ENCODE peak calls at places on chromosomes 7 and 10, in seven cellular contexts. X is CD8-positive, alpha-beta memory T cell; Y is MM.1S; N is effector memory CD4-positive, alpha-beta T cell; C is IMR-90; H is neuronal stem cell; Z is lung. R is an unnamed sample.

GRCh38 chr7:50828801-50829200 is 46.1 kb upstream of the GRB10 start:
- DNase-seq in Z (no peak), X (no peak), C (no peak), H (no peak), Y (no peak), N (no peak), R (no peak)

GRCh38 chr10:36677170-36677768 is 448.1 kb upstream of the ANKRD30A start:
- DNase-seq in X (no peak), H (no peak), Z (no peak), Y (no peak), N (no peak), C (peak), R (peak)

GRCh38 chr7:132964886-132965285 is 117.0 kb downstream of the CHCHD3 start:
- DNase-seq in Y (no peak), Z (no peak), H (no peak), N (no peak), X (no peak), C (no peak), R (no peak)

GRCh38 chr7:67760971-67761370 is 764.3 kb downstream of the TYW1 start:
- DNase-seq in X (no peak), Y (no peak), Z (no peak), C (no peak), H (no peak), N (no peak), R (no peak)

GRCh38 chr10:28089467-28089866 is 90.6 kb upstream of the ODAD2 start:
- DNase-seq in Y (no peak), X (no peak), N (no peak), C (peak), H (no peak), Z (no peak), R (peak)

GRCh38 chr7:151139791-151140190 is 27.7 kb downstream of the GBX1 start:
- DNase-seq in Y (no peak), Z (no peak), C (no peak), N (no peak), H (no peak), X (no peak), R (no peak)

GRCh38 chr7:130986271-130986690 is 252.3 kb upstream of the KLF14 start:
- DNase-seq in Z (no peak), X (peak), Y (no peak), C (no peak), N (no peak), H (no peak), R (peak)

GRCh38 chr7:156691764-156692163 is 51.2 kb downstream of the RNF32 start:
- DNase-seq in Z (no peak), N (no peak), C (no peak), H (no peak), Y (no peak), X (no peak), R (no peak)

GRCh38 chr7:125136755-125137547 is 207.3 kb upstream of the POT1 start:
- DNase-seq in Z (no peak), H (no peak), N (no peak), X (no peak), C (peak), Y (peak), R (peak)

GRCh38 chr10:127415901-127416630 is 133.0 kb upstream of the NPS start:
- DNase-seq in X (no peak), N (no peak), H (peak), Z (no peak), Y (no peak), C (no peak), R (no peak)

GRCh38 chr10:14954001-14954770 is at the start of gene DCLRE1C:
- DNase-seq in C (peak), H (peak), Y (peak), Z (peak), X (peak), N (peak), R (peak)

GRCh38 chr10:101062231-101063161 is 707 bp downstream of the KAZALD1 start:
- DNase-seq in N (peak), C (peak), Z (peak), X (peak), H (peak), Y (peak), R (peak)

GRCh38 chr10:36181421-36181820 is 539.3 kb upstream of the FZD8 start:
- DNase-seq in C (peak), H (no peak), Z (no peak), Y (no peak), N (no peak), X (no peak), R (peak)

GRCh38 chr10:119575506-119575905 is 21.3 kb downstream of the TIAL1 start:
- DNase-seq in N (peak), Z (no peak), H (no peak), Y (no peak), X (peak), C (peak), R (peak)

GRCh38 chr10:17923728-17924127 is 28.0 kb upstream of the SLC39A12 start:
- DNase-seq in X (no peak), Z (peak), N (no peak), C (peak), Y (no peak), H (no peak), R (peak)

GRCh38 chr10:34739915-34740314 is 75.2 kb downstream of the PARD3 start:
- DNase-seq in H (peak), Z (peak), C (peak), N (no peak), X (no peak), Y (peak), R (peak)

GRCh38 chr7:92276486-92276885 is 30.7 kb downstream of the ANKIB1 start:
- DNase-seq in C (no peak), Y (peak), N (no peak), Z (no peak), H (no peak), X (no peak), R (no peak)

GRCh38 chr7:21338728-21339164 is 89.1 kb upstream of the SP4 start:
- DNase-seq in H (no peak), C (no peak), X (no peak), N (no peak), Y (no peak), Z (no peak), R (no peak)

GRCh38 chr7:131560061-131560460 is 3.6 kb upstream of the PODXL start:
- DNase-seq in X (no peak), N (no peak), H (no peak), Y (no peak), C (no peak), Z (no peak), R (no peak)

GRCh38 chr10:3554121-3554522 is 230.9 kb downstream of the KLF6 start:
- DNase-seq in N (no peak), Y (no peak), H (no peak), Z (no peak), C (no peak), X (no peak), R (no peak)

GRCh38 chr10:5199398-5199797 is 2.8 kb downstream of the AKR1C4 start:
- DNase-seq in Z (no peak), H (no peak), X (no peak), N (no peak), C (no peak), Y (no peak), R (no peak)

GRCh38 chr7:101017099-101017777 is 2.6 kb upstream of the MUC17 start:
- DNase-seq in H (peak), N (peak), Z (peak), X (peak), Y (no peak), C (peak), R (peak)

GRCh38 chr10:33139191-33139646 is 181.2 kb upstream of the ITGB1 start:
- DNase-seq in N (peak), Z (no peak), X (peak), C (no peak), H (no peak), Y (no peak), R (no peak)

GRCh38 chr10:34813626-34814227 is 1.4 kb downstream of the PARD3 start:
- DNase-seq in C (peak), Y (no peak), X (no peak), H (peak), N (no peak), Z (no peak), R (peak)

GRCh38 chr7:5677538-5678294 is 103.7 kb downstream of the RNF216 start:
- DNase-seq in H (peak), Z (peak), Y (peak), X (peak), C (peak), N (peak), R (peak)

GRCh38 chr10:13056461-13057077 is 43.4 kb upstream of the OPTN start:
- DNase-seq in N (no peak), X (no peak), H (no peak), Z (no peak), Y (no peak), C (peak), R (peak)

GRCh38 chr7:149690688-149691446 is 82.5 kb downstream of the ZNF467 start:
- DNase-seq in Z (no peak), X (no peak), H (no peak), Y (no peak), N (no peak), C (peak), R (peak)

GRCh38 chr7:141652691-141653090 is 49.3 kb downstream of the DENND11 start:
- DNase-seq in X (no peak), N (no peak), Z (no peak), H (no peak), C (no peak), Y (no peak), R (no peak)

GRCh38 chr10:95394161-95394880 is 103.5 kb upstream of the PDLIM1 start:
- DNase-seq in X (no peak), H (no peak), Y (no peak), C (no peak), Z (no peak), N (no peak), R (peak)

GRCh38 chr10:2852574-2853323 is 214.6 kb upstream of the PFKP start:
- DNase-seq in X (no peak), Y (no peak), C (no peak), N (no peak), H (no peak), Z (no peak), R (no peak)

GRCh38 chr10:93600446-93600860 is 582 bp downstream of the RBP4 start:
- DNase-seq in H (no peak), Z (no peak), X (no peak), N (no peak), C (no peak), Y (no peak), R (no peak)

GRCh38 chr10:21280037-21280436 is 245.4 kb downstream of the SKIDA1 start:
- DNase-seq in X (no peak), C (no peak), H (no peak), Z (no peak), N (no peak), Y (no peak), R (no peak)

GRCh38 chr7:140367528-140367927 is 30.8 kb downstream of the SLC37A3 start:
- DNase-seq in N (no peak), X (no peak), Z (no peak), Y (no peak), H (no peak), C (no peak), R (no peak)

GRCh38 chr7:105346593-105347322 is 42.0 kb downstream of the SRPK2 start:
- DNase-seq in N (no peak), H (no peak), Z (no peak), C (no peak), Y (no peak), X (no peak), R (no peak)

GRCh38 chr7:66099232-66099550 is 15.5 kb upstream of the CRCP start:
- DNase-seq in N (no peak), Z (no peak), C (no peak), Y (no peak), H (no peak), X (no peak), R (peak)

GRCh38 chr7:74452748-74453320 is 872 bp upstream of the GTF2IRD1 start:
- DNase-seq in Y (no peak), N (peak), X (no peak), Z (no peak), H (no peak), C (no peak), R (peak)

GRCh38 chr10:47165711-47166404 is 134.1 kb upstream of the GDF10 start:
- DNase-seq in N (no peak), H (no peak), C (peak), X (peak), Z (peak), Y (no peak), R (peak)
- H3K4me3 ChIP-seq in N (peak), H (no peak), C (no peak), X (peak), Z (no peak), Y (peak), R (peak)

GRCh38 chr10:97736403-97736901 is 476 bp upstream of the ZFYVE27 start:
- DNase-seq in X (no peak), N (no peak), C (no peak), Z (no peak), H (no peak), Y (no peak), R (no peak)

GRCh38 chr10:97736902-97737769 is at the start of gene ZFYVE27:
- DNase-seq in Y (peak), Z (peak), N (peak), X (peak), H (peak), C (peak), R (peak)

GRCh38 chr10:97737770-97738265 is 890 bp downstream of the ZFYVE27 start:
- DNase-seq in Z (no peak), X (no peak), N (no peak), H (no peak), Y (no peak), C (peak), R (no peak)

GRCh38 chr10:97740613-97741012 is 3.7 kb downstream of the ZFYVE27 start:
- DNase-seq in H (no peak), N (no peak), X (no peak), Y (no peak), Z (no peak), C (no peak), R (no peak)

GRCh38 chr10:97738616-97739015 is 1.7 kb downstream of the ZFYVE27 start:
- DNase-seq in Y (no peak), Z (no peak), N (no peak), X (no peak), H (no peak), C (no peak), R (no peak)
- H3K4me3 ChIP-seq in Y (no peak), Z (no peak), N (no peak), X (no peak), H (no peak), C (no peak), R (peak)

GRCh38 chr10:131244836-131245235 is 66.7 kb downstream of the TCERG1L start:
- DNase-seq in C (no peak), N (no peak), H (no peak), Y (no peak), Z (no peak), X (no peak), R (no peak)

GRCh38 chr10:131246089-131246488 is 65.4 kb downstream of the TCERG1L start:
- DNase-seq in N (no peak), X (no peak), Z (no peak), C (no peak), H (no peak), Y (no peak), R (no peak)

GRCh38 chr10:131247873-131248272 is 63.6 kb downstream of the TCERG1L start:
- DNase-seq in Z (no peak), Y (no peak), H (no peak), C (no peak), X (no peak), N (no peak), R (no peak)

GRCh38 chr10:131246775-131247174 is 64.7 kb downstream of the TCERG1L start:
- DNase-seq in N (no peak), H (no peak), X (no peak), Z (no peak), C (no peak), Y (no peak), R (no peak)

GRCh38 chr10:131245475-131246059 is 66.0 kb downstream of the TCERG1L start:
- DNase-seq in X (no peak), H (no peak), N (no peak), Y (no peak), C (no peak), Z (no peak), R (no peak)
- H3K4me3 ChIP-seq in X (no peak), H (no peak), N (no peak), Y (no peak), C (no peak), Z (no peak), R (no peak)

GRCh38 chr7:44391746-44392617 is 66.6 kb upstream of the CAMK2B start:
- DNase-seq in Z (no peak), X (no peak), Y (no peak), H (no peak), N (no peak), C (no peak), R (no peak)
- H3K4me3 ChIP-seq in Z (no peak), X (no peak), Y (no peak), H (no peak), N (no peak), C (no peak), R (no peak)

GRCh38 chr10:51095444-51095843 is 21.2 kb downstream of the PRKG1 start:
- DNase-seq in H (no peak), C (no peak), Y (no peak), N (no peak), Z (no peak), X (no peak), R (no peak)

GRCh38 chr10:51100221-51100620 is 25.9 kb downstream of the PRKG1 start:
- DNase-seq in Z (no peak), H (no peak), N (no peak), X (no peak), C (peak), Y (no peak), R (no peak)

GRCh38 chr10:51092402-51092801 is 18.1 kb downstream of the PRKG1 start:
- DNase-seq in Z (peak), X (no peak), Y (no peak), H (no peak), N (no peak), C (peak), R (peak)

GRCh38 chr10:51097546-51097945 is 23.3 kb downstream of the PRKG1 start:
- DNase-seq in C (no peak), H (no peak), X (no peak), Y (no peak), Z (no peak), N (no peak), R (no peak)
- H3K4me3 ChIP-seq in C (no peak), H (no peak), X (no peak), Y (no peak), Z (no peak), N (no peak), R (no peak)

GRCh38 chr7:115812796-115813195 is 217.8 kb downstream of the TFEC start:
- DNase-seq in H (peak), Z (no peak), X (no peak), N (no peak), Y (no peak), C (no peak), R (no peak)
- H3K4me3 ChIP-seq in H (no peak), Z (no peak), X (no peak), N (no peak), Y (no peak), C (no peak), R (no peak)

DNA sequence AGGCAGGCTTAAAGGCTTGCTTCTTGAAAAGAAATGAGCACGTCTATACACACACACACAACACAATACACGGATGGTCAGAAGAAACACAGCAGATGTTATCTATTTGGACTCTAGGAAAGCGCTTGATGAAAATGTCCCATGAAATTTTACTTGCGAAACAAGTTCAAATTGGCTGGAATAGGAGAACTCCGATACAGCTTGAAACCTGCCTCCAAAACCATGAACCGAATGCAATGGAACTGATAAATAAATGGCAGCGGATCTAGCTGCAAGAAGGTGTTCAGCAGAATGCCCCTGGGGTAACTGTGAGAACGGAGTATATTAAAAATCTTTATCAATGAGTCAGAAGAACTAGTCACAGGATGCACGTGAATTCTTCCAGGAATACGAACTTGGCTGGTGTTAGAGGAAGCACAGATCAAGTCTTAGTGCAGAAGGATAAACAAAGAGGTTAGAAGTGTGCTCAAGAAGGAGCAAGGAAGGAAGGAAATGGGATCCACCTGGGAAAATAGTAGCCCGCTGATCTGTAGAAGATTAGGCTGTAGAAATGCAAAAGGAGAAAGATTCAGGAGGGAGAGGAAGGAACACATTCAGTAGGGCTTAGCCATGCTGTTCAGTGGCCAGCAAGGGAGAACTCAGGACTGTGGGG is 142.0 kb upstream of the PRKCQ start:
- DNase-seq in N (no peak), X (no peak), Z (no peak), Y (no peak), C (peak), H (no peak), R (peak)
- H3K4me3 ChIP-seq in N (no peak), X (no peak), Z (no peak), Y (no peak), C (no peak), H (no peak), R (peak)

R was measured in fibroblast of mammary gland.